ENCODE peak calls at places on chromosomes 3 and 15, in seven cellular contexts. C, Q, J, I, R, H and A are unnamed samples.

GRCh38 chr3:186828340-186828739 is 14.2 kb upstream of the ADIPOQ start:
- DNase-seq in R (no peak), Q (no peak), I (no peak), H (no peak), C (no peak), J (no peak), A (no peak)

GRCh38 chr3:57691411-57692133 is 1.3 kb downstream of the DENND6A start:
- DNase-seq in J (no peak), C (no peak), I (no peak), R (no peak), Q (no peak), H (no peak), A (no peak)

GRCh38 chr15:69998541-69999391 is 99.0 kb downstream of the TLE3 start:
- DNase-seq in C (no peak), H (no peak), I (no peak), J (no peak), Q (no peak), R (no peak), A (no peak)

GRCh38 chr15:40823572-40824343 is 4.8 kb downstream of the PPP1R14D start:
- DNase-seq in C (peak), Q (no peak), J (no peak), I (no peak), R (no peak), H (no peak), A (no peak)

GRCh38 chr15:55741592-55742497 is 1.1 kb downstream of the PRTG start:
- DNase-seq in H (no peak), C (peak), J (no peak), Q (no peak), I (no peak), R (no peak), A (no peak)

GRCh38 chr15:80265021-80265420 is 13.0 kb upstream of the CTXND1 start:
- DNase-seq in H (no peak), Q (no peak), R (no peak), J (no peak), I (no peak), C (peak), A (no peak)

GRCh38 chr15:63523306-63523990 is 19.1 kb downstream of the USP3 start:
- DNase-seq in H (no peak), I (no peak), Q (no peak), C (no peak), J (no peak), R (no peak), A (no peak)

GRCh38 chr3:30810617-30811016 is 83.8 kb downstream of the GADL1 start:
- DNase-seq in R (no peak), Q (no peak), H (no peak), C (no peak), J (no peak), I (no peak), A (no peak)

GRCh38 chr3:195692781-195693427 is 27.9 kb upstream of the MUC20 start:
- DNase-seq in H (no peak), I (no peak), J (no peak), R (no peak), Q (no peak), C (no peak), A (peak)

GRCh38 chr3:153338487-153338886 is 176.5 kb downstream of the RAP2B start:
- DNase-seq in J (no peak), C (peak), R (no peak), H (no peak), I (no peak), Q (no peak), A (no peak)

GRCh38 chr3:38950000-38950399 is 101.7 kb downstream of the SCN11A start:
- DNase-seq in J (no peak), I (no peak), R (no peak), H (no peak), Q (no peak), C (no peak), A (no peak)

GRCh38 chr3:67655364-67656121 is 1.1 kb upstream of the SUCLG2 start:
- DNase-seq in C (no peak), H (peak), Q (no peak), R (peak), J (no peak), I (no peak), A (peak)